ENCODE peak calls at places on chromosomes 5 and 9, in four cellular contexts. I is GM13977, Y is MCF 10A, E is B cell. P is an unnamed sample.

GRCh38 chr5:510521-510920 is 13.7 kb downstream of the SLC9A3 start:
- DNase-seq in I (no peak), Y (no peak), E (no peak), P (no peak)

GRCh38 chr5:103981592-103981991 is 419.0 kb upstream of the NUDT12 start:
- DNase-seq in I (no peak), Y (no peak), E (no peak), P (no peak)

GRCh38 chr5:9468070-9468388 is 77.8 kb downstream of the SEMA5A start:
- DNase-seq in I (no peak), Y (peak; percentile 89), E (no peak), P (no peak)

GRCh38 chr5:168652516-168652915 is 73.3 kb upstream of the PANK3 start:
- DNase-seq in I (no peak), Y (no peak), E (no peak), P (no peak)

GRCh38 chr5:38323645-38324295 is 65.4 kb downstream of the EGFLAM start:
- DNase-seq in I (no peak), Y (peak; percentile 47), E (no peak), P (no peak)

GRCh38 chr5:65263291-65263690 is 218.4 kb downstream of the ADAMTS6 start:
- DNase-seq in I (no peak), Y (no peak), E (no peak), P (no peak)

GRCh38 chr9:79670269-79670961 is 98.7 kb downstream of the TLE4 start:
- DNase-seq in I (no peak), Y (peak; percentile 92), E (no peak), P (no peak)

GRCh38 chr5:27592231-27592630 is 553.8 kb upstream of the CDH9 start:
- DNase-seq in I (no peak), Y (no peak), E (no peak), P (no peak)

GRCh38 chr9:81462759-81463158 is 226.6 kb downstream of the TLE1 start:
- DNase-seq in I (no peak), Y (no peak), E (no peak), P (no peak)

GRCh38 chr9:20319241-20319640 is 303.1 kb downstream of the MLLT3 start:
- DNase-seq in I (no peak), Y (no peak), E (no peak), P (no peak)

GRCh38 chr5:2569774-2570542 is 181.5 kb downstream of the IRX2 start:
- DNase-seq in I (no peak), Y (no peak), E (no peak), P (no peak)

GRCh38 chr9:110994771-110995241 is 43.5 kb downstream of the LPAR1 start:
- DNase-seq in I (no peak), Y (no peak), E (no peak), P (no peak)

GRCh38 chr5:27130587-27130986 is 92.2 kb upstream of the CDH9 start:
- DNase-seq in I (no peak), Y (no peak), E (no peak), P (no peak)

GRCh38 chr5:93892481-93892880 is 151.1 kb upstream of the POU5F2 start:
- DNase-seq in I (no peak), Y (no peak), E (no peak), P (no peak)

GRCh38 chr5:73419414-73420390 is 28.9 kb downstream of the FOXD1 start:
- DNase-seq in I (no peak), Y (no peak), E (no peak), P (no peak)

GRCh38 chr5:93583799-93584530 is 943 bp downstream of the NR2F1 start:
- DNase-seq in I (no peak), Y (peak; percentile 45), E (peak; percentile 72), P (no peak)

GRCh38 chr9:91580136-91580535 is 156.5 kb upstream of the NFIL3 start:
- DNase-seq in I (no peak), Y (peak; percentile 56), E (no peak), P (no peak)

GRCh38 chr5:16539169-16539666 is 73.6 kb upstream of the ZNF622 start:
- DNase-seq in I (no peak), Y (peak; percentile 78), E (no peak), P (peak; percentile 75)

GRCh38 chr9:131709741-131710499 is 30.0 kb downstream of the RAPGEF1 start:
- DNase-seq in I (peak; percentile 74), Y (peak; percentile 17), E (no peak), P (no peak)

GRCh38 chr9:124281934-124282351 is 24.2 kb downstream of the NEK6 start:
- DNase-seq in I (no peak), Y (no peak), E (no peak), P (peak; percentile 63)

GRCh38 chr5:175772747-175773533 is 98.4 kb upstream of the CPLX2 start:
- DNase-seq in I (no peak), Y (peak; percentile 77), E (no peak), P (no peak)